ENCODE peak calls at places on chromosomes 1 and 21, in six cellular contexts. One of them, this sample, is unnamed.
A peak's percentile ranks its signal among the peaks of the same experiment; 100 is the strongest.

GRCh38 chr1:102891868-102892625 is 216.3 kb downstream of the COL11A1 start:
- DNase-seq in stimulated activated CD8-positive, alpha-beta memory T cell treated with anti-CD3 and anti-CD28 coated beads, Interleukin-7, amount 100 ng/mL, for 24 hours: no peak
- DNase-seq in mesenchymal stem cell: peak; percentile 70
- DNase-seq in T-cell: no peak
- DNase-seq in stimulated activated CD4-positive, alpha-beta T cell treated with anti-CD3 and anti-CD28 coated beads, Interleukin-4, amount 100 ng/mL, for 48 hours: no peak
- DNase-seq in GM03348: peak; percentile 40
- DNase-seq in this sample: no peak

GRCh38 chr1:168751195-168751650 is 22.2 kb upstream of the DPT start:
- DNase-seq in GM03348: no peak
- DNase-seq in stimulated activated CD8-positive, alpha-beta memory T cell treated with anti-CD3 and anti-CD28 coated beads, Interleukin-7, amount 100 ng/mL, for 24 hours: no peak
- DNase-seq in stimulated activated CD4-positive, alpha-beta T cell treated with anti-CD3 and anti-CD28 coated beads, Interleukin-4, amount 100 ng/mL, for 48 hours: no peak
- DNase-seq in T-cell: no peak
- DNase-seq in mesenchymal stem cell: peak; percentile 11
- DNase-seq in this sample: no peak

GRCh38 chr21:44059710-44060109 is 47.5 kb upstream of the PWP2 start:
- DNase-seq in stimulated activated CD8-positive, alpha-beta memory T cell treated with anti-CD3 and anti-CD28 coated beads, Interleukin-7, amount 100 ng/mL, for 24 hours: no peak
- DNase-seq in mesenchymal stem cell: no peak
- DNase-seq in T-cell: no peak
- DNase-seq in GM03348: no peak
- DNase-seq in stimulated activated CD4-positive, alpha-beta T cell treated with anti-CD3 and anti-CD28 coated beads, Interleukin-4, amount 100 ng/mL, for 48 hours: no peak
- DNase-seq in this sample: no peak

GRCh38 chr1:208841396-208841795 is 597.2 kb upstream of the PLXNA2 start:
- DNase-seq in stimulated activated CD4-positive, alpha-beta T cell treated with anti-CD3 and anti-CD28 coated beads, Interleukin-4, amount 100 ng/mL, for 48 hours: no peak
- DNase-seq in T-cell: no peak
- DNase-seq in GM03348: no peak
- DNase-seq in mesenchymal stem cell: no peak
- DNase-seq in stimulated activated CD8-positive, alpha-beta memory T cell treated with anti-CD3 and anti-CD28 coated beads, Interleukin-7, amount 100 ng/mL, for 24 hours: no peak
- DNase-seq in this sample: no peak

GRCh38 chr1:109704173-109704572 is 7.9 kb upstream of the GSTM5 start:
- DNase-seq in stimulated activated CD8-positive, alpha-beta memory T cell treated with anti-CD3 and anti-CD28 coated beads, Interleukin-7, amount 100 ng/mL, for 24 hours: no peak
- DNase-seq in mesenchymal stem cell: no peak
- DNase-seq in stimulated activated CD4-positive, alpha-beta T cell treated with anti-CD3 and anti-CD28 coated beads, Interleukin-4, amount 100 ng/mL, for 48 hours: no peak
- DNase-seq in GM03348: no peak
- DNase-seq in T-cell: no peak
- DNase-seq in this sample: no peak

GRCh38 chr1:55579332-55579996 is 364.3 kb upstream of the USP24 start:
- DNase-seq in T-cell: no peak
- DNase-seq in GM03348: no peak
- DNase-seq in mesenchymal stem cell: no peak
- DNase-seq in stimulated activated CD8-positive, alpha-beta memory T cell treated with anti-CD3 and anti-CD28 coated beads, Interleukin-7, amount 100 ng/mL, for 24 hours: no peak
- DNase-seq in stimulated activated CD4-positive, alpha-beta T cell treated with anti-CD3 and anti-CD28 coated beads, Interleukin-4, amount 100 ng/mL, for 48 hours: no peak
- DNase-seq in this sample: no peak

GRCh38 chr1:9275567-9276034 is 17.1 kb upstream of the SPSB1 start:
- DNase-seq in mesenchymal stem cell: peak; percentile 94
- DNase-seq in stimulated activated CD4-positive, alpha-beta T cell treated with anti-CD3 and anti-CD28 coated beads, Interleukin-4, amount 100 ng/mL, for 48 hours: peak; percentile 71
- DNase-seq in GM03348: peak; percentile 90
- DNase-seq in stimulated activated CD8-positive, alpha-beta memory T cell treated with anti-CD3 and anti-CD28 coated beads, Interleukin-7, amount 100 ng/mL, for 24 hours: peak; percentile 67
- DNase-seq in T-cell: no peak
- DNase-seq in this sample: no peak

GRCh38 chr1:36359383-36359782 is 26.3 kb downstream of the STK40 start:
- DNase-seq in stimulated activated CD4-positive, alpha-beta T cell treated with anti-CD3 and anti-CD28 coated beads, Interleukin-4, amount 100 ng/mL, for 48 hours: no peak
- DNase-seq in GM03348: no peak
- DNase-seq in T-cell: no peak
- DNase-seq in stimulated activated CD8-positive, alpha-beta memory T cell treated with anti-CD3 and anti-CD28 coated beads, Interleukin-7, amount 100 ng/mL, for 24 hours: no peak
- DNase-seq in mesenchymal stem cell: no peak
- DNase-seq in this sample: no peak

GRCh38 chr1:155006601-155007101 is 4.0 kb downstream of the ZBTB7B start:
- DNase-seq in stimulated activated CD4-positive, alpha-beta T cell treated with anti-CD3 and anti-CD28 coated beads, Interleukin-4, amount 100 ng/mL, for 48 hours: no peak
- DNase-seq in T-cell: no peak
- DNase-seq in GM03348: no peak
- DNase-seq in stimulated activated CD8-positive, alpha-beta memory T cell treated with anti-CD3 and anti-CD28 coated beads, Interleukin-7, amount 100 ng/mL, for 24 hours: no peak
- DNase-seq in mesenchymal stem cell: no peak
- DNase-seq in this sample: no peak

GRCh38 chr1:39354572-39354971 is 136.9 kb upstream of the BMP8A start:
- DNase-seq in stimulated activated CD4-positive, alpha-beta T cell treated with anti-CD3 and anti-CD28 coated beads, Interleukin-4, amount 100 ng/mL, for 48 hours: no peak
- DNase-seq in GM03348: no peak
- DNase-seq in stimulated activated CD8-positive, alpha-beta memory T cell treated with anti-CD3 and anti-CD28 coated beads, Interleukin-7, amount 100 ng/mL, for 24 hours: no peak
- DNase-seq in T-cell: no peak
- DNase-seq in mesenchymal stem cell: no peak
- DNase-seq in this sample: no peak

GRCh38 chr1:214332950-214333798 is 52.2 kb downstream of the SMYD2 start:
- DNase-seq in mesenchymal stem cell: peak; percentile 79
- DNase-seq in GM03348: peak; percentile 83
- DNase-seq in T-cell: peak; percentile 11
- DNase-seq in stimulated activated CD4-positive, alpha-beta T cell treated with anti-CD3 and anti-CD28 coated beads, Interleukin-4, amount 100 ng/mL, for 48 hours: peak; percentile 41
- DNase-seq in stimulated activated CD8-positive, alpha-beta memory T cell treated with anti-CD3 and anti-CD28 coated beads, Interleukin-7, amount 100 ng/mL, for 24 hours: no peak
- DNase-seq in this sample: peak; percentile 80